ENCODE peak calls at places on chromosomes 5 and 9, in four cellular contexts. E is upper lobe of right lung, X is thyroid gland, O is tibial nerve. K is an unnamed sample. For H3K27me3 and H3K4me1, the result is how much of the 10 kb centered on the place peaks cover.

GRCh38 chr5:91182763-91183162 is 200.4 kb downstream of the ARRDC3 start:
- DNase-seq in E (no peak), X (no peak), O (peak), K (no peak)

GRCh38 chr5:179268966-179269693 is 76.1 kb downstream of the ADAMTS2 start:
- DNase-seq in E (peak), X (no peak), O (no peak), K (no peak)

GRCh38 chr5:92525131-92525530 is 1055.9 kb downstream of the NR2F1-AS1 start:
- DNase-seq in E (no peak), X (no peak), O (no peak), K (no peak)

GRCh38 chr9:37903831-37904646 is at the start of gene SLC25A51:
- DNase-seq in E (peak), X (peak), O (peak), K (peak)

GRCh38 chr5:151150484-151151262 is 6.9 kb downstream of the ANXA6 start:
- DNase-seq in E (no peak), X (peak), O (no peak), K (no peak)

GRCh38 chr9:974064-974992 is 2.1 kb upstream of the DMRT3 start:
- DNase-seq in E (no peak), X (no peak), O (no peak), K (no peak)

GRCh38 chr5:64158827-64159226 is 6.8 kb upstream of the RNF180 start:
- DNase-seq in E (no peak), X (no peak), O (no peak), K (no peak)

GRCh38 chr9:88965473-88965872 is 25.8 kb upstream of the S1PR3 start:
- DNase-seq in E (no peak), X (no peak), O (no peak), K (no peak)

GRCh38 chr9:8850916-8851315 is 1051.3 kb upstream of the DMAC1 start:
- DNase-seq in E (no peak), X (no peak), O (no peak), K (no peak)

GRCh38 chr5:129459485-129460120 is 495 bp upstream of the ADAMTS19 start:
- DNase-seq in E (no peak), X (no peak), O (no peak), K (no peak)

GRCh38 chr9:20593551-20593950 is 28.7 kb downstream of the MLLT3 start:
- DNase-seq in E (no peak), X (no peak), O (no peak), K (no peak)

GRCh38 chr5:60178101-60178500 is 284.6 kb upstream of the PDE4D start:
- DNase-seq in E (no peak), X (no peak), O (no peak), K (no peak)

DNA sequence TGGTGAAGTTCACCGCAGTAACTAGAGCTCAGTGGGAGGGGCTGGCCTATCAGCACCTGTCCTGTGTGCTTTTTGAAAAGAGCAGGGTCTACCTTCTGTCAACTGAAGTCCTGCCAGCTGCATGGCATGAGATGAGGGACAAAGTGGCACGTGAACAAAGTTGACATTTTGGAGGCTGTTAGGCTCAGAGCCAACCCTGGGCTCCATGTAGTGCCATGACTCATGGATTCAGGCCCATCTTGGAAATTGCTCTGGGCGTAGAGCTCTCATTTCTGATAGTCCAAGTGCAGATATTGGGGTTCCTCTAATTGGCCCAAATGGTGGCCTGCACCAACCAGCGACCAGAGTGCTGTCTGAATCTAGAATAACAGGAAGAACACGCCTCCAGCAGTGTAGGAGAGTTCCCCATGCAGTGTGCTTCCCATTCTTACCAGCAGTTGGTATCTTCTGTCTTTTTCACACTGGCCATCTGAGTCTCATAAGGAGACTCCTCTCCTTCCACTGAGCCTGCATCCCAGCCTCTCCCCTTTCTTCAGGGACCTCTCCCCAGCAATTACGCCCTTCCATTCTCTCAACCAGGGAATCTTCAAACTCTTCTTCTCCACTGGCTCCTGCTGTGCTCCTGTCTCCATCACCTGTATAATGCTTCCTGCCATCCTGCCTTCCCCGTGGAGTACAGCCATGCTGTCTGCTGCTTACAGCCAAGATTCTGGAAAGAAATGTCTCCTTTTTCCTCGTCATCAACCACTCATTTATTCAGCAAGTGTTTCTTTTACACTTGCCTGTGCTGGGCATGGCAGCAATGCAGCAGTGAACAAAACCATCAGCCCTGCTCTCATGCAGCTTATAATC is 30.4 kb downstream of the IRF1 start:
- DNase-seq in E (no peak), X (no peak), O (no peak), K (no peak)
- TF ChIP-seq CTCF in E (peak), X (no peak), O (peak), K (peak)

GRCh38 chr9:135700525-135700924 is 1.2 kb upstream of the SOHLH1 start:
- DNase-seq in E (no peak), X (no peak), O (no peak), K (no peak)

GRCh38 chr9:135702002-135702721 is at the start of gene KCNT1:
- DNase-seq in E (peak), X (peak), O (peak), K (no peak)

GRCh38 chr9:135699440-135699839 is at the start of gene SOHLH1:
- DNase-seq in E (no peak), X (no peak), O (no peak), K (no peak)

GRCh38 chr9:135703726-135704125 is 1.7 kb downstream of the KCNT1 start:
- DNase-seq in E (no peak), X (no peak), O (no peak), K (no peak)

GRCh38 chr9:135701067-135701967 is 668 bp upstream of the KCNT1 start:
- DNase-seq in E (no peak), X (no peak), O (no peak), K (no peak)
- H3K27me3 ChIP-seq in E (under half), X (under half), O (half or more), K (under half)

GRCh38 chr9:79613145-79613544 is 41.4 kb downstream of the TLE4 start:
- DNase-seq in E (no peak), X (no peak), O (no peak), K (no peak)

GRCh38 chr9:79611091-79611614 is 39.4 kb downstream of the TLE4 start:
- DNase-seq in E (no peak), X (no peak), O (peak), K (no peak)

GRCh38 chr9:79610019-79610760 is 38.4 kb downstream of the TLE4 start:
- DNase-seq in E (no peak), X (no peak), O (no peak), K (no peak)

GRCh38 chr9:79604921-79605562 is 33.3 kb downstream of the TLE4 start:
- DNase-seq in E (no peak), X (no peak), O (no peak), K (no peak)

GRCh38 chr9:79609468-79610018 is 37.8 kb downstream of the TLE4 start:
- DNase-seq in E (no peak), X (no peak), O (no peak), K (no peak)
- H3K4me1 ChIP-seq in E (under half), X (under half), O (under half), K (under half)

GRCh38 chr5:142364251-142365145 is 39.7 kb upstream of the SPRY4 start:
- DNase-seq in E (no peak), X (peak), O (peak), K (no peak)
- TF ChIP-seq CTCF in E (no peak), X (no peak), O (no peak), K (no peak)